ENCODE peak calls at places on chromosomes 16 and 17, in ten cellular contexts. T is activated CD8-positive, alpha-beta memory T cell treated with anti-CD3 and anti-CD28 coated beads, Interleukin-2, amount 10 ng/mL, durations not matched to agents 7 days and 5 days; P is caudate nucleus; M is astrocyte of the spinal cord; Z is transverse colon; L is neural crest cell; O is activated T-helper 1 cell treated with anti-CD3 and anti-CD28 coated beads, Interleukin-12 subunit alpha, Interleukin-12 subunit beta, Interleukin-2, Interleukin-4 antibody, amounts not matched to agents 30 ng/mL and 10 ng/mL and 1 ng/mL, durations not matched to agents 14 hours and 24 hours and 36 hours; I is A549; G is NCI-H510A treated with DMSO at 0.1 percent for 48 hours; U is fibroblast of mammary gland. K is an unnamed sample.

GRCh38 chr17:65554568-65555223 is 6.8 kb downstream of the AXIN2 start:
- DNase-seq in T (no peak), P (no peak), M (peak), Z (peak), L (no peak), O (no peak), I (no peak), G (peak), U (peak), K (no peak)

GRCh38 chr17:82228278-82228841 is 482 bp upstream of the SLC16A3 start:
- DNase-seq in T (peak), P (no peak), M (no peak), Z (peak), L (no peak), O (peak), I (no peak), G (no peak), U (no peak), K (peak)

GRCh38 chr17:7839199-7839889 is 5.3 kb downstream of the KDM6B start:
- DNase-seq in T (no peak), P (no peak), M (no peak), Z (peak), L (no peak), O (no peak), I (no peak), G (no peak), U (no peak), K (no peak)

GRCh38 chr17:50986989-50987660 is 121.0 kb upstream of the TOB1 start:
- DNase-seq in T (no peak), P (no peak), M (peak), Z (no peak), L (no peak), O (no peak), I (no peak), G (no peak), U (peak), K (no peak)

GRCh38 chr16:87555647-87556046 is 46.7 kb upstream of the JPH3 start:
- DNase-seq in T (no peak), P (no peak), M (no peak), Z (no peak), L (no peak), O (no peak), I (no peak), G (no peak), U (no peak), K (no peak)

GRCh38 chr17:65198653-65199382 is 61.6 kb downstream of the RGS9 start:
- DNase-seq in T (no peak), P (no peak), M (peak), Z (no peak), L (peak), O (no peak), I (peak), G (peak), U (peak), K (peak)

GRCh38 chr16:15035163-15035729 is 20.6 kb downstream of the NTAN1 start:
- DNase-seq in T (no peak), P (no peak), M (no peak), Z (no peak), L (no peak), O (no peak), I (no peak), G (no peak), U (no peak), K (no peak)

GRCh38 chr17:63697341-63698286 is 2.3 kb downstream of the LIMD2 start:
- DNase-seq in T (peak), P (peak), M (no peak), Z (peak), L (no peak), O (peak), I (peak), G (peak), U (peak), K (peak)

GRCh38 chr16:84042879-84043485 is 387 bp upstream of the SLC38A8 start:
- DNase-seq in T (no peak), P (no peak), M (no peak), Z (no peak), L (no peak), O (no peak), I (no peak), G (peak), U (no peak), K (no peak)

GRCh38 chr16:88466175-88466862 is 13.2 kb downstream of the ZFPM1 start:
- DNase-seq in T (no peak), P (no peak), M (no peak), Z (no peak), L (no peak), O (no peak), I (no peak), G (no peak), U (no peak), K (no peak)

GRCh38 chr17:40331743-40332641 is 23.0 kb downstream of the RARA start:
- DNase-seq in T (no peak), P (peak), M (peak), Z (peak), L (no peak), O (no peak), I (peak), G (peak), U (peak), K (no peak)

GRCh38 chr16:84661418-84662060 is 13.2 kb downstream of the KLHL36 start:
- DNase-seq in T (no peak), P (no peak), M (no peak), Z (no peak), L (no peak), O (no peak), I (no peak), G (no peak), U (no peak), K (no peak)

GRCh38 chr16:4233431-4233830 is 8.4 kb downstream of the SRL start:
- DNase-seq in T (no peak), P (no peak), M (no peak), Z (no peak), L (no peak), O (no peak), I (no peak), G (no peak), U (no peak), K (no peak)

GRCh38 chr17:60356947-60357346 is 35.0 kb downstream of the USP32 start:
- DNase-seq in T (no peak), P (no peak), M (peak), Z (no peak), L (no peak), O (no peak), I (no peak), G (no peak), U (peak), K (no peak)

GRCh38 chr17:20116683-20117309 is 107.6 kb downstream of the SPECC1 start:
- DNase-seq in T (peak), P (no peak), M (peak), Z (peak), L (peak), O (peak), I (peak), G (peak), U (peak), K (peak)

GRCh38 chr16:1678500-1679098 is 520 bp downstream of the JPT2 start:
- DNase-seq in T (peak), P (no peak), M (no peak), Z (peak), L (peak), O (peak), I (peak), G (peak), U (peak), K (no peak)

GRCh38 chr16:57128787-57129389 is 36.5 kb downstream of the CPNE2 start:
- DNase-seq in T (peak), P (no peak), M (no peak), Z (no peak), L (no peak), O (peak), I (no peak), G (no peak), U (no peak), K (no peak)

GRCh38 chr16:50245417-50246298 is 20.7 kb upstream of the ADCY7 start:
- DNase-seq in T (peak), P (peak), M (peak), Z (peak), L (no peak), O (peak), I (peak), G (peak), U (peak), K (peak)

GRCh38 chr17:77822302-77823030 is 136.0 kb upstream of the TNRC6C start:
- DNase-seq in T (no peak), P (no peak), M (no peak), Z (peak), L (no peak), O (no peak), I (no peak), G (no peak), U (peak), K (no peak)

GRCh38 chr17:82283208-82283749 is 9.8 kb upstream of the CSNK1D start:
- DNase-seq in T (peak), P (no peak), M (peak), Z (no peak), L (no peak), O (no peak), I (peak), G (peak), U (peak), K (no peak)

GRCh38 chr16:31876955-31877828 is 3.6 kb downstream of the ZNF267 start:
- DNase-seq in T (peak), P (no peak), M (peak), Z (no peak), L (no peak), O (peak), I (peak), G (no peak), U (peak), K (no peak)

GRCh38 chr17:56478836-56479447 is 114.6 kb upstream of the NOG start:
- DNase-seq in T (no peak), P (no peak), M (peak), Z (no peak), L (no peak), O (no peak), I (peak), G (peak), U (peak), K (no peak)

GRCh38 chr16:4298761-4299522 is 16.9 kb upstream of the GLIS2 start:
- DNase-seq in T (no peak), P (no peak), M (peak), Z (peak), L (no peak), O (no peak), I (peak), G (no peak), U (peak), K (no peak)

GRCh38 chr17:33163827-33164555 is 129.1 kb downstream of the ASIC2 start:
- DNase-seq in T (no peak), P (no peak), M (no peak), Z (no peak), L (no peak), O (no peak), I (no peak), G (no peak), U (peak), K (no peak)